ENCODE peak calls at places on chromosome 7, in six cellular contexts. J, Y, D, V, S and G are unnamed samples.

GRCh38 chr7:12091164-12091563 is 119.9 kb upstream of the TMEM106B start:
- DNase-seq in J (peak), Y (no peak), D (no peak), V (no peak), S (no peak), G (no peak)

GRCh38 chr7:16708980-16709379 is 44.6 kb upstream of the TSPAN13 start:
- DNase-seq in J (no peak), Y (no peak), D (no peak), V (peak), S (peak), G (no peak)

GRCh38 chr7:137476937-137477336 is 133.4 kb upstream of the PTN start:
- DNase-seq in J (no peak), Y (no peak), D (no peak), V (no peak), S (peak), G (no peak)

GRCh38 chr7:68938151-68938550 is 660.1 kb upstream of the AUTS2 start:
- DNase-seq in J (no peak), Y (no peak), D (no peak), V (no peak), S (no peak), G (no peak)

GRCh38 chr7:50679218-50680007 is 103.3 kb downstream of the GRB10 start:
- DNase-seq in J (no peak), Y (no peak), D (no peak), V (no peak), S (peak), G (peak)

GRCh38 chr7:132738254-132738653 is 162.0 kb upstream of the PLXNA4 start:
- DNase-seq in J (no peak), Y (no peak), D (no peak), V (peak), S (peak), G (no peak)

GRCh38 chr7:15780271-15780670 is 93.8 kb upstream of the MEOX2 start:
- DNase-seq in J (no peak), Y (no peak), D (no peak), V (no peak), S (peak), G (no peak)

GRCh38 chr7:110921478-110922210 is 169.3 kb upstream of the LRRN3 start:
- DNase-seq in J (no peak), Y (no peak), D (no peak), V (peak), S (peak), G (no peak)

GRCh38 chr7:123633553-123633952 is 22.1 kb upstream of the LMOD2 start:
- DNase-seq in J (no peak), Y (no peak), D (no peak), V (no peak), S (peak), G (no peak)

GRCh38 chr7:155496267-155497005 is 38.5 kb downstream of the EN2 start:
- DNase-seq in J (no peak), Y (no peak), D (no peak), V (no peak), S (no peak), G (no peak)

GRCh38 chr7:22351329-22351692 is 5.6 kb downstream of the RAPGEF5 start:
- DNase-seq in J (no peak), Y (no peak), D (no peak), V (no peak), S (no peak), G (no peak)

GRCh38 chr7:151877911-151878835 is 1.3 kb upstream of the PRKAG2 start:
- DNase-seq in J (no peak), Y (no peak), D (no peak), V (no peak), S (no peak), G (no peak)

GRCh38 chr7:112338786-112339185 is 111.5 kb upstream of the IFRD1 start:
- DNase-seq in J (no peak), Y (no peak), D (no peak), V (no peak), S (no peak), G (no peak)

GRCh38 chr7:107874605-107875446 is 16.2 kb upstream of the DLD start:
- DNase-seq in J (no peak), Y (no peak), D (peak), V (no peak), S (peak), G (peak)

GRCh38 chr7:85833071-85833470 is 646.2 kb upstream of the SEMA3D start:
- DNase-seq in J (no peak), Y (no peak), D (no peak), V (peak), S (peak), G (no peak)

GRCh38 chr7:23470290-23471089 is at the start of gene IGF2BP3:
- DNase-seq in J (no peak), Y (peak), D (peak), V (peak), S (peak), G (peak)

GRCh38 chr7:74583630-74584029 is 73.9 kb upstream of the GTF2I start:
- DNase-seq in J (no peak), Y (no peak), D (no peak), V (no peak), S (no peak), G (no peak)

GRCh38 chr7:22542669-22543068 is 42.7 kb upstream of the STEAP1B start:
- DNase-seq in J (no peak), Y (no peak), D (no peak), V (no peak), S (no peak), G (no peak)

GRCh38 chr7:97973206-97973658 is 16.8 kb downstream of the OCM2 start:
- DNase-seq in J (no peak), Y (no peak), D (no peak), V (no peak), S (no peak), G (no peak)

GRCh38 chr7:129295015-129295423 is 70.2 kb downstream of the AHCYL2 start:
- DNase-seq in J (no peak), Y (no peak), D (no peak), V (peak), S (peak), G (no peak)

GRCh38 chr7:28165971-28166955 is 14.3 kb downstream of the JAZF1 start:
- DNase-seq in J (no peak), Y (no peak), D (no peak), V (peak), S (peak), G (no peak)

GRCh38 chr7:43141091-43141490 is 28.6 kb downstream of the HECW1 start:
- DNase-seq in J (no peak), Y (no peak), D (no peak), V (no peak), S (no peak), G (no peak)

GRCh38 chr7:91383875-91384274 is 119.6 kb downstream of the FZD1 start:
- DNase-seq in J (no peak), Y (no peak), D (no peak), V (no peak), S (no peak), G (no peak)

GRCh38 chr7:98998821-98999725 is 120.7 kb downstream of the TRRAP start:
- DNase-seq in J (peak), Y (no peak), D (no peak), V (no peak), S (no peak), G (no peak)

GRCh38 chr7:55172881-55173609 is 154.2 kb downstream of the EGFR start:
- DNase-seq in J (no peak), Y (no peak), D (no peak), V (no peak), S (no peak), G (no peak)

GRCh38 chr7:121558288-121558687 is 162.2 kb upstream of the FAM3C start:
- DNase-seq in J (no peak), Y (no peak), D (no peak), V (no peak), S (no peak), G (no peak)

GRCh38 chr7:20164420-20165145 is 52.6 kb downstream of the MACC1 start:
- DNase-seq in J (no peak), Y (no peak), D (no peak), V (no peak), S (no peak), G (no peak)

DNA sequence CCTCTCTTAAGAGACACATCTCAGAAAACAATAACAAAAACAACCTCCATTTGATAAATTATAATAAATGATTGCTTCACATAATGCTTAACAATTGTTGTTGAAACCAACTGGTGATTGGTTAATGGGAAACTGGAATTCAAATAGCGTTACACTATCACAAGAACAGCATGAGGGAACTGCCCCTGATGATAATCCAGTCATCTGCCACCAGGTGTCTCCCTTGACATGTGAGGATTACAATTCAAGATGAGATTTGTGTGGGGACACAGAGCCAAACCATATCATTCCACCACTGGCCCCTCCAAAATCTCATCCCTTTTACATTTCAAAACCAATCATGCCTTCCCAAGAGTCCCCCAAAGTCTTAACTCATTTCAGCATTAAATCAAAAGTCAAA is 375.9 kb downstream of the BMPER start:
- DNase-seq in J (no peak), Y (no peak), D (no peak), V (no peak), S (no peak), G (no peak)
- TF ChIP-seq CTCF in J (no peak), Y (no peak), D (no peak), V (peak), S (peak), G (no peak)

DNA sequence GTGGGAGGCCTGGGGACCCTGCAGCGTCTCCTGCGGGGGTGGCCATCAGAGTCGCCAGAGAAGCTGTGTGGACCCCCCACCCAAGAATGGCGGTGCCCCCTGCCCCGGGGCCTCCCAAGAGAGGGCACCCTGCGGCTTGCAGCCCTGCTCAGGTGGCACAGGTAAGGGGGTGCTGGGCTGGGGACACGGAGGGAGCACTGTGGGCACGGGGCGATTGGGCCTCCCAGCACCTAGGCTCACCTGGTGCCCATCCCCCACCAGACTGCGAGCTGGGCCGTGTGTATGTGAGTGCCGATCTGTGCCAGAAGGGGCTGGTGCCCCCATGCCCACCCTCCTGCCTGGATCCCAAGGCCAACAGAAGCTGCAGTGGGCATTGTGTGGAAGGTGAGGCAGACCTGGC is 29.6 kb upstream of the ZNF467 start:
- DNase-seq in J (no peak), Y (no peak), D (no peak), V (no peak), S (no peak), G (no peak)
- TF ChIP-seq CTCF in J (no peak), Y (no peak), D (no peak), V (no peak), S (no peak), G (no peak)

GRCh38 chr7:1045038-1045726 is 836 bp downstream of the GPR146 start:
- DNase-seq in J (no peak), Y (no peak), D (no peak), V (no peak), S (no peak), G (no peak)
- TF ChIP-seq CTCF in J (no peak), Y (peak), D (no peak), V (no peak), S (no peak), G (no peak)

GRCh38 chr7:30743371-30744074 is 8.4 kb upstream of the INMT start:
- DNase-seq in J (no peak), Y (no peak), D (no peak), V (no peak), S (peak), G (no peak)
- TF ChIP-seq CTCF in J (no peak), Y (no peak), D (no peak), V (peak), S (peak), G (peak)